ENCODE peak calls at places on chromosomes 16 and 17, in four cellular contexts. H, E, B and T are unnamed samples.

GRCh38 chr16:73183678-73184092 is 135.8 kb upstream of the ZFHX3 start:
- DNase-seq in E (no peak), B (no peak), H (no peak), T (no peak)

GRCh38 chr16:31874354-31875111 is 926 bp downstream of the ZNF267 start:
- DNase-seq in E (peak), B (peak), H (peak), T (peak)

GRCh38 chr16:29664133-29664912 is 1.3 kb downstream of the SPN start:
- DNase-seq in H (no peak), B (peak), E (no peak), T (no peak)

GRCh38 chr16:28258571-28258970 is 33.8 kb upstream of the SBK1 start:
- DNase-seq in B (no peak), E (no peak), H (no peak), T (peak)

GRCh38 chr17:79887451-79887991 is 48.3 kb upstream of the CBX4 start:
- DNase-seq in E (no peak), H (no peak), B (no peak), T (no peak)

GRCh38 chr17:9363440-9364350 is 211.9 kb downstream of the STX8 start:
- DNase-seq in E (no peak), B (no peak), H (peak), T (peak)

GRCh38 chr17:15341385-15341849 is at the start of gene TEKT3:
- DNase-seq in H (peak), E (no peak), B (no peak), T (peak)

GRCh38 chr17:3600529-3601205 is 8.5 kb downstream of the TRPV1 start:
- DNase-seq in E (no peak), B (no peak), H (no peak), T (no peak)

GRCh38 chr17:64648234-64648633 is 13.9 kb downstream of the SMURF2 start:
- DNase-seq in B (no peak), E (no peak), H (no peak), T (no peak)

GRCh38 chr16:2811703-2812471 is 5.2 kb upstream of the PRSS21 start:
- DNase-seq in E (no peak), B (no peak), H (no peak), T (no peak)

GRCh38 chr17:63946440-63947363 is 14.6 kb upstream of the CD79B start:
- DNase-seq in B (peak), E (peak), H (peak), T (peak)

GRCh38 chr16:84911490-84912216 is 91.9 kb downstream of the CRISPLD2 start:
- DNase-seq in B (no peak), H (no peak), E (no peak), T (no peak)

GRCh38 chr16:72894291-72895151 is 153.4 kb downstream of the ZFHX3 start:
- DNase-seq in E (no peak), H (no peak), B (no peak), T (peak)

GRCh38 chr17:80362428-80363119 is 52.4 kb upstream of the ENDOV start:
- DNase-seq in H (peak), B (no peak), E (no peak), T (peak)

GRCh38 chr17:68035131-68035522 is 408 bp upstream of the KPNA2 start:
- DNase-seq in H (no peak), E (peak), B (no peak), T (no peak)

GRCh38 chr17:81931189-81931556 is 3.6 kb upstream of the MAFG start:
- DNase-seq in E (no peak), B (no peak), H (no peak), T (no peak)